ENCODE peak calls at places on chromosomes 5 and 9, in nine cellular contexts. U is GM04504; H is GDM1; P is suprapubic skin; E is activated CD4-positive, CD25-positive, alpha-beta regulatory T cell; K is EH; D is WTC11; W is stimulated activated CD4-positive, alpha-beta T cell treated with anti-CD3 and anti-CD28 coated beads, Interleukin-4, amount 100 ng/mL, for 1 hour; Y is HTR-8/SVneo. X is an unnamed sample.

GRCh38 chr9:132008184-132008781 is 71.4 kb downstream of the MED27 start:
- DNase-seq in U (no peak), H (no peak), P (no peak), E (no peak), K (peak; percentile 85), D (no peak), W (no peak), Y (peak; percentile 18), X (no peak)

GRCh38 chr5:52743970-52744369 is 43.7 kb upstream of the ITGA1 start:
- DNase-seq in U (no peak), H (no peak), P (no peak), E (no peak), K (peak; percentile 83), D (no peak), W (peak; percentile 11), Y (no peak), X (no peak)

GRCh38 chr9:27476870-27477269 is 47.2 kb upstream of the IFNK start:
- DNase-seq in U (no peak), H (no peak), P (no peak), E (no peak), K (no peak), D (no peak), W (no peak), Y (no peak), X (no peak)

GRCh38 chr5:103454774-103455173 is 107.8 kb downstream of the NUDT12 start:
- DNase-seq in U (no peak), H (no peak), P (no peak), E (no peak), K (peak; percentile 45), D (no peak), W (no peak), Y (no peak), X (no peak)

GRCh38 chr5:43042176-43042625 is 2.1 kb upstream of the ANXA2R start:
- DNase-seq in U (peak; percentile 52), H (peak; percentile 75), P (peak; percentile 87), E (peak; percentile 77), K (peak; percentile 81), D (peak; percentile 65), W (peak; percentile 72), Y (no peak), X (peak; percentile 80)

GRCh38 chr9:106878943-106879916 is 16.3 kb downstream of the ZNF462 start:
- DNase-seq in U (peak; percentile 92), H (no peak), P (no peak), E (no peak), K (peak; percentile 84), D (no peak), W (no peak), Y (no peak), X (no peak)

GRCh38 chr9:125472926-125473701 is 211.5 kb downstream of the GAPVD1 start:
- DNase-seq in U (no peak), H (no peak), P (no peak), E (no peak), K (peak; percentile 83), D (peak; percentile 45), W (no peak), Y (peak; percentile 66), X (no peak)

GRCh38 chr5:115170128-115170923 is 618 bp upstream of the TRIM36 start:
- DNase-seq in U (no peak), H (no peak), P (no peak), E (no peak), K (no peak), D (peak; percentile 62), W (peak; percentile 8), Y (no peak), X (no peak)

GRCh38 chr5:132947661-132948060 is 15.8 kb downstream of the AFF4 start:
- DNase-seq in U (no peak), H (no peak), P (no peak), E (no peak), K (peak; percentile 77), D (no peak), W (no peak), Y (no peak), X (no peak)

GRCh38 chr5:53350408-53350807 is 130.0 kb upstream of the FST start:
- DNase-seq in U (no peak), H (no peak), P (no peak), E (no peak), K (no peak), D (no peak), W (no peak), Y (no peak), X (no peak)

GRCh38 chr5:57277085-57277484 is 103.2 kb downstream of the GPBP1 start:
- DNase-seq in U (no peak), H (no peak), P (no peak), E (no peak), K (peak; percentile 41), D (no peak), W (no peak), Y (peak; percentile 28), X (no peak)

GRCh38 chr9:8457050-8457449 is 657.5 kb upstream of the DMAC1 start:
- DNase-seq in U (no peak), H (no peak), P (no peak), E (no peak), K (no peak), D (no peak), W (no peak), Y (no peak), X (no peak)

GRCh38 chr5:132905938-132906337 is 32.5 kb downstream of the LEAP2 start:
- DNase-seq in U (peak; percentile 4), H (no peak), P (no peak), E (no peak), K (peak; percentile 13), D (no peak), W (no peak), Y (no peak), X (no peak)

GRCh38 chr9:86079421-86080111 is 19.8 kb downstream of the GOLM1 start:
- DNase-seq in U (no peak), H (no peak), P (no peak), E (no peak), K (peak; percentile 27), D (no peak), W (no peak), Y (no peak), X (no peak)

GRCh38 chr9:131874916-131875670 is 135.2 kb upstream of the RAPGEF1 start:
- DNase-seq in U (no peak), H (no peak), P (no peak), E (no peak), K (no peak), D (no peak), W (no peak), Y (no peak), X (no peak)

GRCh38 chr5:157366741-157367684 is 93.0 kb upstream of the NIPAL4 start:
- DNase-seq in U (no peak), H (no peak), P (no peak), E (no peak), K (peak; percentile 87), D (peak; percentile 33), W (no peak), Y (peak; percentile 65), X (no peak)

GRCh38 chr5:93545872-93546271 is 35.1 kb downstream of the NR2F1-AS1 start:
- DNase-seq in U (no peak), H (no peak), P (no peak), E (no peak), K (no peak), D (no peak), W (no peak), Y (no peak), X (no peak)

GRCh38 chr9:111161015-111161415 is 122.7 kb upstream of the LPAR1 start:
- DNase-seq in U (peak; percentile 63), H (no peak), P (no peak), E (no peak), K (peak; percentile 71), D (no peak), W (no peak), Y (no peak), X (no peak)

GRCh38 chr5:177457239-177458121 is 10.9 kb downstream of the PRR7 start:
- DNase-seq in U (peak; percentile 93), H (peak; percentile 70), P (no peak), E (no peak), K (peak; percentile 98), D (peak; percentile 93), W (peak; percentile 42), Y (peak; percentile 92), X (peak; percentile 81)

GRCh38 chr5:5360878-5361520 is 61.5 kb upstream of the ICE1 start:
- DNase-seq in U (no peak), H (no peak), P (no peak), E (no peak), K (no peak), D (no peak), W (no peak), Y (no peak), X (no peak)